ENCODE peak calls at places on chromosomes 4 and X, in five cellular contexts. D is IMR-90, Y is HepG2, W is HFFc6, A is lower lobe of right lung. S is an unnamed sample.

GRCh38 chr4:119040711-119041185 is 94.9 kb upstream of the MYOZ2 start:
- DNase-seq in D (peak), Y (no peak), A (no peak), W (peak), S (no peak)

GRCh38 chr4:113756005-113756410 is 5.5 kb downstream of the CAMK2D start:
- DNase-seq in Y (peak), W (peak), A (no peak), D (peak), S (no peak)

GRCh38 chrX:136867096-136867491 is 13.4 kb downstream of the RBMX start:
- DNase-seq in D (peak), Y (no peak), A (no peak), W (no peak), S (no peak)

GRCh38 chr4:74308215-74308614 is at the start of gene EPGN:
- DNase-seq in Y (no peak), W (no peak), A (no peak), D (no peak), S (no peak)

GRCh38 chrX:101450951-101451350 is 34.3 kb upstream of the ARMCX4 start:
- DNase-seq in W (peak), Y (no peak), A (peak), D (peak), S (no peak)

GRCh38 chr4:122830392-122831095 is 3.9 kb downstream of the FGF2 start:
- DNase-seq in Y (no peak), A (no peak), W (no peak), D (no peak), S (no peak)

GRCh38 chrX:69028006-69028760 is 137.1 kb downstream of the PJA1 start:
- DNase-seq in W (no peak), Y (no peak), D (no peak), A (no peak), S (peak)

GRCh38 chr4:8044699-8045098 is 105.0 kb upstream of the AFAP1 start:
- DNase-seq in A (no peak), D (no peak), Y (no peak), W (no peak), S (no peak)

GRCh38 chr4:36138221-36138620 is 106.1 kb downstream of the ARAP2 start:
- DNase-seq in D (peak), W (no peak), Y (no peak), A (no peak), S (no peak)

GRCh38 chr4:39256436-39256835 is 74.1 kb downstream of the WDR19 start:
- DNase-seq in D (no peak), Y (no peak), W (no peak), A (no peak), S (no peak)

GRCh38 chr4:145984563-145984962 is 45.9 kb upstream of the ZNF827 start:
- DNase-seq in Y (no peak), W (no peak), A (no peak), D (no peak), S (no peak)

GRCh38 chr4:88070031-88070430 is 62.6 kb downstream of the PKD2 start:
- DNase-seq in Y (no peak), A (no peak), W (no peak), D (no peak), S (no peak)

GRCh38 chr4:104507112-104507511 is 12.4 kb upstream of the CXXC4 start:
- DNase-seq in D (no peak), W (no peak), A (no peak), Y (no peak), S (no peak)

GRCh38 chr4:98314791-98315565 is 53.8 kb downstream of the RAP1GDS1 start:
- DNase-seq in A (no peak), Y (no peak), W (peak), D (peak), S (no peak)

GRCh38 chr4:54427826-54428225 is 198.7 kb downstream of the PDGFRA start:
- DNase-seq in W (no peak), Y (no peak), A (no peak), D (no peak), S (no peak)

GRCh38 chr4:54428940-54429339 is 199.8 kb downstream of the PDGFRA start:
- DNase-seq in A (no peak), D (no peak), W (no peak), Y (no peak), S (no peak)

GRCh38 chr4:54433686-54434085 is 204.6 kb downstream of the PDGFRA start:
- DNase-seq in Y (no peak), A (no peak), W (peak), D (peak), S (no peak)
- TF ChIP-seq CTCF in Y (peak), A (peak), W (peak), D (peak), S (no peak)

DNA sequence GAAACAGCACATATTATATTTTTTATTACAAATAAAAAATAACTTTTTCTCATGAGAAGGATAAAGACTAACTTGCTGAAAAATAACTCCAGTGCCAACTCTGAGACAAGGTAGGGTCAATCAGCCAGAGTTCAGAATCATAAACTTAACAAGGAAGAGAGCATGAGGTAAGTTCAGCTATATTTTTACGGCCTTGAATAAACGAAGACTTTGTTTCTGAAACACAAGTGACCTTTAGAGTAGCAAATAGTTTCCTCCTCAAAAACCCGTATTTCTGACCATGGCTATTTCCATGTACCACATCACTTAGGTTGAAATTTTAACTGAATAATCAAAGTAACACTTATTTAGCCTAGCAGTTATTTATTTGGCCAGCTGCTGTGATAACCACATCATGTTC is 45.5 kb downstream of the PRDM5 start:
- DNase-seq in D (no peak), W (no peak), A (no peak), Y (no peak), S (no peak)
- TF ChIP-seq CTCF in D (no peak), W (no peak), A (no peak), Y (no peak), S (no peak)

DNA sequence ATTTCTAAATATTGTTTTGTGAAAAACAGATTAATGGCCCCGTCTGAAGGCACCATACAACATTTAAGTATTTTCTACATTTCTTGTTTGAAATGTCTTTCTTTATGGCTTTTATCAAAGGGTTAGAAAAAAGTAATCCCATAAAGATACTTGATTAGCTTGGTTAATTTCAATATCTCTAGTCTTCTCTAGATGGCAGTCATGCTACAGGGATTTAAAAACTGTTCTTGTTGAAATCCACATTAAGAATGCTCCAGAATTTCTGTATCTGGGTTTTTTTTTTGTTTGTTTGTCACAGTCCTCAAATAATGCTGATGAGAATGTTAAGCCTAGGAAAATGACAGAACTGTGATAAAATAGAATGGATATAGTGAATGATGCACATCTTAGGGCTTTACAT is 109.0 kb upstream of the AADAT start:
- DNase-seq in W (peak), D (no peak), A (no peak), Y (no peak), S (no peak)
- TF ChIP-seq CTCF in W (peak), D (peak), A (no peak), Y (no peak), S (no peak)

DNA sequence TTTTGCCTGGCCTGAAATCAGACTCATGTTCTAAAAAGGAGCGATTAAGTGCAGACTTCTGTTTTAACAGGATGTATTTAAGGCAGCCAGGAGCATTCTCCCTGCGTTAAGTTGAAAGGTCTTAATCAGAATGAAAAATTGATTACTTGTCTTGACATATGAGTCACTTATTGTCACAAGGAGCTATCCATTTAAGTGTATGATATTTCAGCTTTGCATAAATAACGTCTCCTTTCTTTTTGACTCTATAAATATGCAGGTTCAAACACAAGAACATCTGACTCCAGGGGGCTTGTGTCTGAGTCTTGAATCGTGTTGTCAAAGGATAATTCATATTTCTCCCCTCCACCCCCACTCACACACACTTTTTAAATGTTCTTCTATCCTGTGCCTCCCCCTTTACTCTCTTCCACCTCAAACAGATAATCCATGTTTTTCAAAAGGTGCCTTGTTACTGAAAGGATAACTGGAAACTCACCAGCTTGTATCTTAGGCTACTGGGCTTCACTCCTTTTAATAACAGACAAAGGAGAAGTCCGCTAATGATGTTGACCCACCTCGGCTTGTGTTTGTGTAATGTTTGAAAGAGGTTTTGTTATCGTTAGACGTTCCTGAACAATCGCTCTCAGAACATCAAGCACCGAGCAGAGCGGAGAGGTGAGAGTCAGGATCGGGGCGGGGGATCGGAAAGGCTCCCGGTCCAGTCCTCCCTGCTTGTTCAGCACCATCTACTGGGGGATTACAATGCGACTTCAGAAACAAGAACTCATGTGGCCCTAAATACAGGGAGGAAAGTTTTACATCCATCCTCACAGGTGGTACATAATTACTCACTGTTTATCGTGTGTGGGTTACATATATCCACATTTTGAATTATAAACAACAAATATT is 107.5 kb upstream of the RPL34 start:
- DNase-seq in W (peak), A (no peak), Y (peak), D (peak), S (no peak)
- TF ChIP-seq CTCF in W (peak), A (peak), Y (peak), D (peak), S (no peak)

GRCh38 chr4:69822198-69822597 is 37.7 kb downstream of the SULT1E1 start:
- DNase-seq in W (no peak), D (no peak), Y (no peak), A (no peak), S (no peak)
- TF ChIP-seq CTCF in W (no peak), D (no peak), Y (no peak), A (no peak), S (no peak)

DNA sequence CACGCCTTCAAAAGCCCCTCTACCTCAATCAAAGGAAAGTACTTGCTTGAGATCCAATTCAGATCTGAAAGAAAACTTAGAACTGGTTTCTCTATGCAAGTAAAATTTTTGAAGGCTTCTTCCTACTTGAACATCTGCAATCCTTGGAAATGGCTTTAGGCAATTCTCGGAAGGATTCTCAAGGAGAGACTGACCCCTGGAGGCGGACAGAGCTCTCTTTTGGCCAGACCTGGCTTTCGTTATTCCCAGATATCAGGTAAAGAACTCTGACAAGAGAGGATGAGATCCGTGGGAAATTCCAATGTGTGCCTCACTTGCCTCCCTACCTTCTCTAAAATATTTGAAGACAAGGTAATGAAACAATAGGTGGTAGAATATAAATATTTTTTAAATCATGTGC is 670.3 kb upstream of the FAM241A start:
- DNase-seq in Y (peak), D (peak), W (no peak), A (no peak), S (no peak)
- TF ChIP-seq CTCF in Y (peak), D (peak), W (peak), A (peak), S (no peak)

DNA sequence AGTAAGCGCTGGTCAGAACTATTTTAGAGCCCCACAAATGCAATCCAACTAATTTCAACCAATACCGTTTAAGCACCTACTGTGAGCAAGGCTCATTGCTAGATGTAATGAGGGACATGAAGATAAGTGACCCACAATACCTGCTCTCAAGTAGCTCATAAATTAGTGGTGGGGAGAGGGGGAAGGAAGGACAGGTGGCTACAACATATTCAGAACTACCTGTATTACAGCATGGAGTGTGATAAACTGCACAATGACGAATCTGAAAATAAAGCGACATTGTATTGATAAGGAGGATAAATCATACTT is 311.6 kb upstream of the DIAPH2 start:
- DNase-seq in Y (no peak), W (no peak), D (no peak), A (no peak), S (no peak)
- TF ChIP-seq CTCF in Y (no peak), W (peak), D (no peak), A (no peak), S (no peak)

DNA sequence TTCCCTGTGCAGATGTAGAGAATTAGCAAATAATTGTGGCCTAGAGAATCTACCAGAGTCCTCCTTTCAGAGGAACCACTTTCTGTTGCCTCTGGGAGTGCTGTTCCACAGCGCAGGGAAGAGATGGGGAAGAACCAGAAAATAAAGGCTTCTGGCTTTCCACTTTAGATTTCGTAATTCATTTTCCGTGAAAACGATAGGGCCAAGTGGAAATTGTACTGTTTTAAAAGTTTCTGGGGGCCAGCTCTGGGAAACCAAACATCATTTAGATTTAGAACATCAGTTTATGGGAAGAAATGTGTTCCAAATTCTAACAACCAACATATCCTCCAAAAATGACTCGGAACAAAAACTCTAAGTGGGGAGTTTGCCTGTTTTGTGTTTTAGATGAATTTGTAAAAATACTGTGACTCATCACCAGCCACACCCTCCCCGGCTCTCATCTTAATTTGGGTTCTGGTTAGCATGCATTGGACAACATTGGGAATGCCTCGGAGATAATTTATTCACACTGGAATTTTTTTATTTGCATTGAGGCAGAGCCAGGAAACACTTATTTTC is 65.2 kb upstream of the LNX1 start:
- DNase-seq in Y (no peak), W (peak), D (peak), A (no peak), S (no peak)
- TF ChIP-seq CTCF in Y (no peak), W (peak), D (peak), A (peak), S (no peak)